ENCODE peak calls at places on chromosomes 11 and 22, in six cellular contexts. D is astrocyte of the spinal cord, N is heart left ventricle, L is epithelial cell of esophagus, S is right lobe of liver, O is choroid plexus epithelial cell. I is an unnamed sample.
A peak's percentile ranks its signal among the peaks of the same experiment; 100 is the strongest.

GRCh38 chr11:105297463-105297862 is 157.9 kb upstream of the CARD18 start:
- DNase-seq in D (peak; percentile 22), L (peak; percentile 46), N (no peak), S (no peak), O (peak; percentile 57), I (peak; percentile 33)

GRCh38 chr11:1760351-1761109 is 3.2 kb downstream of the CTSD start:
- DNase-seq in O (peak; percentile 72), S (peak; percentile 90), N (peak; percentile 88), D (no peak), L (no peak), I (peak; percentile 4)

GRCh38 chr11:121479355-121479754 is 26.6 kb upstream of the SORL1-AS1 start:
- DNase-seq in L (no peak), D (no peak), N (no peak), S (no peak), O (peak; percentile 11), I (no peak)

GRCh38 chr11:68379216-68379615 is 66.8 kb downstream of the LRP5 start:
- DNase-seq in L (no peak), N (no peak), D (peak; percentile 18), S (no peak), O (peak; percentile 78), I (no peak)

GRCh38 chr11:86160546-86161149 is 83.9 kb upstream of the EED start:
- DNase-seq in L (peak; percentile 93), S (no peak), D (no peak), N (no peak), O (peak; percentile 40), I (no peak)

GRCh38 chr22:17767236-17768065 is 6.8 kb downstream of the BID start:
- DNase-seq in O (no peak), L (no peak), S (no peak), D (no peak), N (no peak), I (no peak)

GRCh38 chr11:73784734-73785133 is 2.9 kb upstream of the MRPL48 start:
- DNase-seq in O (no peak), S (no peak), L (no peak), N (no peak), D (no peak), I (no peak)

GRCh38 chr11:36376315-36376887 is 80.3 kb downstream of the PRR5L start:
- DNase-seq in S (peak; percentile 54), O (peak; percentile 52), N (peak; percentile 47), D (peak; percentile 60), L (peak; percentile 42), I (no peak)

GRCh38 chr11:46659908-46660307 is 40.5 kb downstream of the ARHGAP1 start:
- DNase-seq in S (no peak), L (no peak), O (peak; percentile 96), D (peak; percentile 71), N (no peak), I (no peak)

GRCh38 chr11:58905716-58906547 is 33.4 kb upstream of the GLYATL1 start:
- DNase-seq in L (peak; percentile 82), S (peak; percentile 55), D (peak; percentile 92), O (peak; percentile 88), N (peak; percentile 65), I (peak; percentile 63)

GRCh38 chr22:37483594-37484114 is 2.5 kb downstream of the MFNG start:
- DNase-seq in O (no peak), S (no peak), N (no peak), D (no peak), L (no peak), I (no peak)

GRCh38 chr11:623999-624704 is 603 bp downstream of the CDHR5 start:
- DNase-seq in O (no peak), S (peak; percentile 86), L (peak; percentile 62), D (no peak), N (no peak), I (no peak)

GRCh38 chr22:50482107-50483074 is 1.0 kb downstream of the ADM2 start:
- DNase-seq in S (no peak), L (no peak), D (no peak), O (no peak), N (no peak), I (no peak)

GRCh38 chr22:50477923-50478322 is 3.1 kb upstream of the SBF1 start:
- DNase-seq in O (no peak), S (no peak), D (no peak), N (no peak), L (no peak), I (no peak)

GRCh38 chr22:50481045-50481439 is 301 bp upstream of the ADM2 start:
- DNase-seq in D (no peak), S (no peak), N (no peak), O (no peak), L (no peak), I (no peak)

GRCh38 chr22:50481440-50482106 is at the start of gene ADM2:
- DNase-seq in L (no peak), D (no peak), O (no peak), N (no peak), S (peak; percentile 65), I (no peak)

GRCh38 chr22:50479686-50480085 is 1.7 kb upstream of the ADM2 start:
- DNase-seq in N (no peak), L (no peak), D (no peak), S (no peak), O (no peak), I (no peak)
- H3K4me3 ChIP-seq in N (no peak overlapping the region), L (no peak overlapping the region), D (no peak overlapping the region), S (no peak overlapping the region), O (no peak overlapping the region), I (no peak overlapping the region)

GRCh38 chr11:65546217-65546958 is 11.8 kb downstream of the LTBP3 start:
- DNase-seq in L (peak; percentile 88), O (no peak), N (peak; percentile 71), D (no peak), S (peak; percentile 98), I (no peak)

GRCh38 chr11:65542738-65543390 is 15.3 kb downstream of the LTBP3 start:
- DNase-seq in S (no peak), O (no peak), D (no peak), N (no peak), L (no peak), I (no peak)

GRCh38 chr11:65549088-65549487 is 9.1 kb downstream of the LTBP3 start:
- DNase-seq in O (no peak), L (no peak), D (no peak), S (no peak), N (no peak), I (no peak)

GRCh38 chr11:65547446-65548125 is 10.6 kb downstream of the LTBP3 start:
- DNase-seq in L (no peak), O (no peak), D (no peak), S (no peak), N (no peak), I (no peak)

GRCh38 chr11:65545853-65546216 is 12.3 kb downstream of the LTBP3 start:
- DNase-seq in S (no peak), L (no peak), D (no peak), N (no peak), O (no peak), I (no peak)
- H3K4me3 ChIP-seq in S (peak overlapping the region; percentile 69), L (no peak overlapping the region), D (no peak overlapping the region), N (no peak overlapping the region), O (no peak overlapping the region), I (no peak overlapping the region)

GRCh38 chr11:57787205-57787604 is 25.6 kb downstream of the CTNND1 start:
- DNase-seq in D (no peak), O (no peak), S (no peak), N (no peak), L (peak; percentile 64), I (no peak)
- H3K4me3 ChIP-seq in D (no peak overlapping the region), O (no peak overlapping the region), S (no peak overlapping the region), N (no peak overlapping the region), L (no peak overlapping the region), I (no peak overlapping the region)

DNA sequence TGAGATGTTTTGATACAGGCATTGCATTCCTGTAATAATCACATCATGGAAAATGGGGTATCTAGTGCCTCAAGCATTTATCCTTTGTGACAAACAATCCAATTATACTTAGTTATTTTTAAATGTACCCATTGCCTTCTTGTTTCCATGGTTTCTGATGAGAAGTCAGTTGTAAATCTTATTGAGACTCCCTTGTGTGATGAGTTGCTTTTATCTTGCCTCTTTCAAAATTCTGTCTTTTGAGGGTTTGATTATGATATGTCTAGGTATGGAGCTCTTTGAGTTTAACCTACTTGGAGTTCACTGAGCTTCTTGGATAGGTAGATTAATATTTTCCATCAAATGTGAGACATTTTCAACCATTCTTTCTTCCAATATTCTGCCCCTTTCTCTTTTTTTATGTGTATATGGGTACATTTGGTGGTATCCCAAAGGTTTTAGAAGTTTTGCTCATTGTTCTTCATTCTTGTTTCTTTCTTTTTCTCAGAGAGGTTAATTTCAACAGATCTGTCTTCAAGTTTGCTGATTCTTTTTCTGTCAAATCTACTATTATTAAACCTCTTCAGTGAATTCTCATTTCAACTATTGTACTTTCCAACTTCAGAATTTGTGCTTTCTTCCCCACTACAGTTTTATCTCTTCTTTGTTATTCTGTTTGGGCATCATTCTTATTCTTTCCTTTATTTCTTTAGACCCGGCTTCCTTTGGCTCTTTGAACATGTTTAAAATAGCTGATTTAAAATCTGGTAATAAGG is 13.7 kb downstream of the NAGA start:
- DNase-seq in O (no peak), N (no peak), D (no peak), S (no peak), L (no peak), I (no peak)
- H3K4me3 ChIP-seq in O (no peak overlapping the region), N (no peak overlapping the region), D (no peak overlapping the region), S (no peak overlapping the region), L (no peak overlapping the region), I (no peak overlapping the region)

GRCh38 chr22:49964136-49964492 is 3.5 kb downstream of the PIM3 start:
- DNase-seq in D (no peak), N (no peak), S (peak; percentile 26), L (no peak), O (no peak), I (no peak)
- H3K4me3 ChIP-seq in D (no peak overlapping the region), N (no peak overlapping the region), S (peak overlapping the region; percentile 87), L (peak overlapping the region; percentile 80), O (no peak overlapping the region), I (no peak overlapping the region)

DNA sequence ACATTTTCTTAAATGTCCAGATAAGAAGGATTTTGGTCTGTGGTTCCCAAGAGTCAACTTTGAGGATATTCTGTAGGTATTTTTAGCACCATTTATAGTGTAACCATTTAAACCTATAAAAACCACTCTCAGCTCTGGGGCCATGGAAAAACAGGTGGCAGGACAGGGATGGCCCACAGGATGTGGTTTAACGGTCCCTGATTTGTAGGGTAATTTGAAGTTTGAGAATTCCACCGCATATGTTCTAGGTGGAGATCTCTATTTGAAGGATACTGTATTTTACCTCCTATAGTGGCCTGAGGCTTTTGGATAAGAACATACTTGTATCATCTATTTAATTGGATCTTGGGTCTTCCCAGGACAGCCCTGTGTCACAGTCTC is 62.4 kb upstream of the IGLL5 start:
- DNase-seq in N (no peak), O (no peak), L (no peak), S (no peak), D (no peak), I (no peak)
- H3K4me3 ChIP-seq in N (no peak overlapping the region), O (no peak overlapping the region), L (no peak overlapping the region), S (no peak overlapping the region), D (no peak overlapping the region), I (no peak overlapping the region)

DNA sequence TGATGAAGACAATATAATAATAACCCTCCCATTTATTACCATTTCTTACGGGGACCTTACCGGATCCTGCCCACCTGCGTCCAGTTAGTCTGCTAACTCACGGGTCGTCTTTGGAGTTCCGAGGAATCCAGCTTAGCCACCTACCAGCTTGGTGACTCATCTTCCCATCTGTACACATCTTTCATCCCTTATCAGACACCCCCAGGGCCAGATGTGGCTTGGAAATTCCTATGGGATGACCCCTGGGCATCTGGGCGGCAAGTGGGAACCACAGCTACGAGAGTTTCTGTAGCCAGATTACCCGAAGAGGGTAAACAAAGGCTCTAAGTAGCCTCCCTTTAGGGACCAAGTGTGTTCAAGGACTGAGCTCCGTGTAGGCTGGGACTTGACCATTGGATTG is 12.8 kb upstream of the PRR5 start:
- DNase-seq in D (no peak), L (peak; percentile 74), S (no peak), N (no peak), O (no peak), I (no peak)
- H3K4me3 ChIP-seq in D (no peak overlapping the region), L (no peak overlapping the region), S (no peak overlapping the region), N (no peak overlapping the region), O (no peak overlapping the region), I (no peak overlapping the region)